ENCODE peak calls at places on chromosomes 4 and X, in ten cellular contexts. D, E, K, J, V, T, Y, F, W and P are unnamed samples.

GRCh38 chrX:107025538-107025937 is 25.5 kb upstream of the MORC4 start:
- DNase-seq in D (peak), E (no peak), K (no peak), J (peak), V (no peak), T (no peak), Y (peak), F (peak), W (peak), P (no peak)

GRCh38 chrX:136755411-136755810 is 25.3 kb downstream of the ARHGEF6 start:
- DNase-seq in D (no peak), E (no peak), K (no peak), J (no peak), V (no peak), T (no peak), Y (no peak), F (no peak), W (no peak), P (no peak)

GRCh38 chr4:40672528-40673522 is 43.2 kb upstream of the RBM47 start:
- DNase-seq in D (peak), E (no peak), K (no peak), J (no peak), V (peak), T (no peak), Y (peak), F (no peak), W (peak), P (peak)

GRCh38 chr4:20901851-20902250 is 201.6 kb downstream of the PACRGL start:
- DNase-seq in D (no peak), E (no peak), K (no peak), J (no peak), V (no peak), T (no peak), Y (no peak), F (no peak), W (no peak), P (no peak)

GRCh38 chr4:36187723-36188333 is 56.5 kb downstream of the ARAP2 start:
- DNase-seq in D (no peak), E (no peak), K (no peak), J (peak), V (no peak), T (no peak), Y (no peak), F (no peak), W (peak), P (no peak)

GRCh38 chr4:118270492-118270891 is 82.3 kb downstream of the PRSS12 start:
- DNase-seq in D (no peak), E (no peak), K (no peak), J (peak), V (no peak), T (no peak), Y (no peak), F (no peak), W (peak), P (no peak)

GRCh38 chr4:38177035-38177791 is 217.0 kb downstream of the PTTG2 start:
- DNase-seq in D (no peak), E (peak), K (no peak), J (no peak), V (no peak), T (no peak), Y (no peak), F (no peak), W (peak), P (peak)

GRCh38 chr4:87038837-87039715 is 104.3 kb downstream of the AFF1 start:
- DNase-seq in D (peak), E (peak), K (peak), J (peak), V (peak), T (no peak), Y (peak), F (no peak), W (peak), P (no peak)

GRCh38 chrX:20363003-20363674 is 96.4 kb upstream of the RPS6KA3 start:
- DNase-seq in D (peak), E (no peak), K (no peak), J (peak), V (no peak), T (no peak), Y (no peak), F (no peak), W (peak), P (no peak)

GRCh38 chrX:44303119-44303518 is 40.4 kb downstream of the EFHC2 start:
- DNase-seq in D (no peak), E (no peak), K (no peak), J (no peak), V (no peak), T (no peak), Y (no peak), F (no peak), W (no peak), P (no peak)

GRCh38 chr4:7872264-7872771 is 67.3 kb downstream of the AFAP1 start:
- DNase-seq in D (no peak), E (no peak), K (no peak), J (no peak), V (peak), T (no peak), Y (no peak), F (no peak), W (peak), P (no peak)

GRCh38 chr4:122692641-122693520 is 39.6 kb upstream of the BBS12 start:
- DNase-seq in D (no peak), E (no peak), K (no peak), J (no peak), V (no peak), T (no peak), Y (no peak), F (no peak), W (peak), P (no peak)

GRCh38 chr4:168769416-168769815 is 240.6 kb downstream of the CBR4 start:
- DNase-seq in D (no peak), E (no peak), K (no peak), J (no peak), V (no peak), T (no peak), Y (no peak), F (no peak), W (peak), P (no peak)

GRCh38 chr4:36243355-36244256 is 708 bp downstream of the ARAP2 start:
- DNase-seq in D (peak), E (peak), K (peak), J (peak), V (no peak), T (peak), Y (peak), F (peak), W (peak), P (peak)

GRCh38 chr4:186557486-186557885 is 2.1 kb upstream of the MTNR1A start:
- DNase-seq in D (no peak), E (no peak), K (no peak), J (no peak), V (no peak), T (no peak), Y (no peak), F (no peak), W (peak), P (no peak)

GRCh38 chr4:2805712-2806391 is 13.0 kb downstream of the SH3BP2 start:
- DNase-seq in D (peak), E (peak), K (no peak), J (no peak), V (no peak), T (no peak), Y (no peak), F (no peak), W (no peak), P (no peak)